ENCODE peak calls at places on chromosome 2, in six cellular contexts. X, B, J, N, D and P are unnamed samples.

GRCh38 chr2:213187833-213188532 is 36.6 kb upstream of the IKZF2 start:
- DNase-seq in D (no peak), J (no peak), X (no peak), B (peak; percentile 66), N (no peak), P (peak; percentile 19)

GRCh38 chr2:126979604-126980003 is 80.9 kb downstream of the TEX51 start:
- DNase-seq in D (no peak), X (no peak), J (no peak), B (no peak), N (no peak), P (no peak)

GRCh38 chr2:134391751-134392160 is 137.9 kb downstream of the MGAT5 start:
- DNase-seq in X (no peak), D (no peak), N (no peak), B (no peak), J (peak; percentile 11), P (no peak)

GRCh38 chr2:190766174-190766572 is 114.4 kb upstream of the GLS start:
- DNase-seq in J (no peak), X (no peak), B (no peak), D (no peak), N (no peak), P (no peak)

GRCh38 chr2:76387294-76387693 is 676.6 kb upstream of the GCFC2 start:
- DNase-seq in B (no peak), X (no peak), J (no peak), D (no peak), N (no peak), P (no peak)

GRCh38 chr2:85999131-85999831 is 106.4 kb downstream of the POLR1A start:
- DNase-seq in B (peak; percentile 78), N (no peak), J (no peak), D (no peak), X (peak; percentile 55), P (peak; percentile 33)

GRCh38 chr2:205692095-205692494 is 9.8 kb downstream of the NRP2 start:
- DNase-seq in X (no peak), B (no peak), J (no peak), N (no peak), D (no peak), P (no peak)

GRCh38 chr2:152505495-152505906 is 170.5 kb downstream of the FMNL2 start:
- DNase-seq in X (peak; percentile 61), D (no peak), J (no peak), N (no peak), B (peak; percentile 65), P (no peak)

GRCh38 chr2:71482055-71482454 is 28.7 kb downstream of the DYSF start:
- DNase-seq in N (no peak), B (no peak), J (no peak), D (no peak), X (no peak), P (no peak)

GRCh38 chr2:40760071-40760666 is 308.3 kb upstream of the SLC8A1 start:
- DNase-seq in N (peak; percentile 38), D (no peak), B (peak; percentile 56), X (no peak), J (peak; percentile 20), P (peak; percentile 31)

GRCh38 chr2:213415093-213415492 is 130.8 kb downstream of the SPAG16 start:
- DNase-seq in X (no peak), D (no peak), B (no peak), N (no peak), J (no peak), P (no peak)

GRCh38 chr2:150125708-150126107 is 361.8 kb downstream of the RND3 start:
- DNase-seq in N (no peak), J (no peak), D (no peak), B (peak; percentile 81), X (no peak), P (peak; percentile 60)

GRCh38 chr2:40451926-40452605 is at the start of gene SLC8A1:
- DNase-seq in X (peak; percentile 85), B (no peak), N (no peak), D (no peak), J (peak; percentile 13), P (peak; percentile 54)

GRCh38 chr2:142580691-142581090 is 296.8 kb upstream of the KYNU start:
- DNase-seq in D (no peak), N (no peak), X (no peak), B (no peak), J (no peak), P (no peak)

GRCh38 chr2:107094450-107094986 is 208.6 kb upstream of the ST6GAL2 start:
- DNase-seq in X (no peak), B (no peak), D (no peak), J (no peak), N (no peak), P (no peak)

GRCh38 chr2:210458395-210458794 is 18.2 kb downstream of the LANCL1 start:
- DNase-seq in X (no peak), N (no peak), B (no peak), J (no peak), D (no peak), P (no peak)

GRCh38 chr2:120619579-120619978 is 116.1 kb upstream of the GLI2 start:
- DNase-seq in B (no peak), J (no peak), X (no peak), D (no peak), N (no peak), P (no peak)

GRCh38 chr2:67039058-67039457 is 358.1 kb upstream of the ETAA1 start:
- DNase-seq in D (no peak), X (no peak), N (no peak), B (no peak), J (peak; percentile 64), P (no peak)

GRCh38 chr2:68041704-68042245 is 21.0 kb downstream of the C1D start:
- DNase-seq in B (no peak), N (no peak), D (no peak), X (no peak), J (no peak), P (no peak)

GRCh38 chr2:106144621-106145331 is 49.3 kb downstream of the UXS1 start:
- DNase-seq in N (no peak), D (no peak), X (no peak), J (no peak), B (peak; percentile 58), P (no peak)

GRCh38 chr2:224543939-224544338 is 41.2 kb downstream of the CUL3 start:
- DNase-seq in D (no peak), X (no peak), J (no peak), N (no peak), B (no peak), P (no peak)

GRCh38 chr2:163122257-163122656 is 283.7 kb upstream of the KCNH7 start:
- DNase-seq in B (no peak), J (no peak), D (no peak), X (no peak), N (no peak), P (no peak)

GRCh38 chr2:163123526-163123925 is 285.0 kb upstream of the KCNH7 start:
- DNase-seq in D (no peak), X (no peak), N (no peak), J (no peak), B (no peak), P (no peak)

GRCh38 chr2:163121483-163121882 is 282.9 kb upstream of the KCNH7 start:
- DNase-seq in D (no peak), B (no peak), J (no peak), X (no peak), N (no peak), P (no peak)

GRCh38 chr2:163119964-163120363 is 281.4 kb upstream of the KCNH7 start:
- DNase-seq in B (no peak), X (no peak), J (no peak), D (no peak), N (no peak), P (peak; percentile 18)
- H3K4me3 ChIP-seq in B (no peak overlapping the region), X (no peak overlapping the region), J (no peak overlapping the region), D (no peak overlapping the region), N (no peak overlapping the region), P (no peak overlapping the region)

DNA sequence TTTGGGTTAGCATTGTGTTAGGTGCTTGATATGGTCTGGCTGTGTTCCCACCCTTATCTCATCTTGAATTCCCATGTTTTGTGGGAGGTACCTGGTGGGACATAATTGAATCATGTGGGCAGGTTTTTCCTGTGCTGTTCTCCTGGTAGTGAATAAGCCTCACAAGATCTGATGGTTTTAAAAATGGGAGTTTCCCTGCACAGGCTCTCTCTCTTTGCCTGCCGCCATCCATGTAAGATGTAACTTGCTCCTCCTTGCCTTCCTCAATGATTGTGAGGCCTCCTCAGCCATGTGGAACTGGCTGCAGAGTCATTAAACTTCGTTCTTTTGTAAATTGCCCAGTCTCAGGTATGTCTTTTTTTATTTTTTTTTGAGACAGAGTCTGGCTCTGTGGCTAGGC is 2.8 kb downstream of the MSH2 start:
- DNase-seq in J (no peak), D (no peak), B (no peak), N (no peak), X (no peak), P (no peak)
- H3K4me3 ChIP-seq in J (no peak overlapping the region), D (no peak overlapping the region), B (no peak overlapping the region), N (no peak overlapping the region), X (no peak overlapping the region), P (no peak overlapping the region)

GRCh38 chr2:42636956-42637355 is 68.5 kb downstream of the MTA3 start:
- DNase-seq in J (no peak), B (no peak), D (no peak), N (no peak), X (no peak), P (no peak)

GRCh38 chr2:42640261-42640660 is 71.8 kb downstream of the MTA3 start:
- DNase-seq in B (no peak), J (no peak), N (no peak), X (no peak), D (no peak), P (no peak)

GRCh38 chr2:42639340-42640077 is 71.1 kb downstream of the MTA3 start:
- DNase-seq in X (no peak), B (no peak), N (no peak), J (no peak), D (no peak), P (no peak)

DNA sequence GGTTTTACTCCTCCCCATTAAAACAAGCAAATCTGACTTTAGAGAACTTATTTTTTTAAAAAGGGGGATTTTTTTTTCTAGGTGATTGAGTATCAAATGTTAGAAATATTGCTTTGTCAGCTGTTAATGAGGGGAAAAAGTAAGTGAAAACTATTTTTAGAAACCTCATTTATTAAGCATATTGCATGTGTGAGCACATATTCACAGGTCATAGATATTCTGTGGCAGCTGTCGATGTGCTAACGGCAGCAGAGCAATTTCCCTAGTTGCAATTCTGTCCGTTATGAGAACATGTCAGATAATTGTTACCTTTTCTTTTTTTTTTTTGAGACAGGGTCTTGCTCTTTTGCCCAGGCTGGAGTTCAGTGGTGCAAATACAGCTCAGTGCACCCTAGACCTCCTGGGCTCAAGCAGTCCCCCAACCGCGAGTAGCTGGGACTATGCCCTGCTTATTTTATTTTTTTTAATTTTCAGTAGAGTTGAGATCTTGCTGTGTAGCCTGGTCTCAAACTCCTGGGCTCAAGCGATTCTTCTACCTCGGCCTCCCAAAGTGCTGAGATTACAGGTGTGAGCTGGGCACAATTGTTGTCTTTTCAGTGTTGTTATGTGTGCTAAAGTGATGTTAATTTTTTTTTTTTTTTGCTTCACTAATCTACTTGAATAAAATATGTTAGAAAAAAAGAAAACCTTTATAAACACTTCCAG is 69.8 kb downstream of the MTA3 start:
- DNase-seq in B (no peak), X (no peak), N (no peak), D (no peak), J (no peak), P (no peak)
- H3K4me3 ChIP-seq in B (no peak overlapping the region), X (no peak overlapping the region), N (no peak overlapping the region), D (no peak overlapping the region), J (no peak overlapping the region), P (no peak overlapping the region)

GRCh38 chr2:69718338-69718965 is 23.5 kb upstream of the ANXA4 start:
- DNase-seq in N (no peak), D (no peak), J (no peak), X (no peak), B (no peak), P (no peak)
- H3K4me3 ChIP-seq in N (no peak overlapping the region), D (no peak overlapping the region), J (no peak overlapping the region), X (no peak overlapping the region), B (no peak overlapping the region), P (no peak overlapping the region)

GRCh38 chr2:3323360-3324035 is 54.1 kb downstream of the EIPR1 start:
- DNase-seq in N (no peak), D (no peak), X (no peak), B (no peak), J (no peak), P (no peak)
- H3K4me3 ChIP-seq in N (no peak overlapping the region), D (no peak overlapping the region), X (no peak overlapping the region), B (no peak overlapping the region), J (no peak overlapping the region), P (no peak overlapping the region)